ENCODE peak calls at places on chromosomes 2 and 18, in seven cellular contexts. One of them, this sample, is unnamed.

GRCh38 chr18:13245481-13246000 is 27.0 kb downstream of the LDLRAD4 start:
- DNase-seq in lower lobe of right lung: peak; percentile 20
- DNase-seq in neural progenitor cell: no peak
- DNase-seq in astrocyte of the spinal cord: no peak
- DNase-seq in breast epithelium: peak; percentile 8
- DNase-seq in OCI-LY7: no peak
- DNase-seq in type B pancreatic cell: peak; percentile 20
- DNase-seq in this sample: no peak

GRCh38 chr18:11989966-11990380 is 8.7 kb downstream of the IMPA2 start:
- DNase-seq in lower lobe of right lung: no peak
- DNase-seq in neural progenitor cell: peak; percentile 20
- DNase-seq in astrocyte of the spinal cord: no peak
- DNase-seq in breast epithelium: no peak
- DNase-seq in OCI-LY7: no peak
- DNase-seq in type B pancreatic cell: peak; percentile 44
- DNase-seq in this sample: no peak

GRCh38 chr2:70766357-70767093 is 1.5 kb downstream of the ADD2 start:
- DNase-seq in lower lobe of right lung: no peak
- DNase-seq in neural progenitor cell: no peak
- DNase-seq in astrocyte of the spinal cord: no peak
- DNase-seq in breast epithelium: no peak
- DNase-seq in OCI-LY7: no peak
- DNase-seq in type B pancreatic cell: no peak
- DNase-seq in this sample: no peak

GRCh38 chr18:48803951-48804855 is 146.6 kb downstream of the SMAD7 start:
- DNase-seq in lower lobe of right lung: peak; percentile 30
- DNase-seq in neural progenitor cell: no peak
- DNase-seq in astrocyte of the spinal cord: no peak
- DNase-seq in breast epithelium: no peak
- DNase-seq in OCI-LY7: no peak
- DNase-seq in type B pancreatic cell: peak; percentile 62
- DNase-seq in this sample: peak; percentile 0

GRCh38 chr2:209441541-209441940 is 17.7 kb downstream of the MAP2 start:
- DNase-seq in lower lobe of right lung: no peak
- DNase-seq in neural progenitor cell: peak; percentile 31
- DNase-seq in astrocyte of the spinal cord: peak; percentile 32
- DNase-seq in breast epithelium: no peak
- DNase-seq in OCI-LY7: no peak
- DNase-seq in type B pancreatic cell: no peak
- DNase-seq in this sample: no peak

GRCh38 chr2:69977208-69977607 is 15.8 kb upstream of the ASPRV1 start:
- DNase-seq in lower lobe of right lung: peak; percentile 59
- DNase-seq in neural progenitor cell: no peak
- DNase-seq in astrocyte of the spinal cord: no peak
- DNase-seq in breast epithelium: no peak
- DNase-seq in OCI-LY7: no peak
- DNase-seq in type B pancreatic cell: no peak
- DNase-seq in this sample: no peak

GRCh38 chr18:24968233-24968775 is 383.7 kb downstream of the ZNF521 start:
- DNase-seq in lower lobe of right lung: no peak
- DNase-seq in neural progenitor cell: no peak
- DNase-seq in astrocyte of the spinal cord: no peak
- DNase-seq in breast epithelium: no peak
- DNase-seq in OCI-LY7: no peak
- DNase-seq in type B pancreatic cell: no peak
- DNase-seq in this sample: no peak

GRCh38 chr2:110729106-110729505 is 3.3 kb upstream of the ACOXL start:
- DNase-seq in lower lobe of right lung: no peak
- DNase-seq in neural progenitor cell: peak; percentile 73
- DNase-seq in astrocyte of the spinal cord: no peak
- DNase-seq in breast epithelium: no peak
- DNase-seq in OCI-LY7: no peak
- DNase-seq in type B pancreatic cell: no peak
- DNase-seq in this sample: no peak

GRCh38 chr2:29662841-29663240 is 258.5 kb downstream of the ALK start:
- DNase-seq in lower lobe of right lung: no peak
- DNase-seq in neural progenitor cell: no peak
- DNase-seq in astrocyte of the spinal cord: no peak
- DNase-seq in breast epithelium: no peak
- DNase-seq in OCI-LY7: no peak
- DNase-seq in type B pancreatic cell: no peak
- DNase-seq in this sample: no peak

GRCh38 chr2:143001521-143001920 is 124.1 kb downstream of the KYNU start:
- DNase-seq in lower lobe of right lung: no peak
- DNase-seq in neural progenitor cell: no peak
- DNase-seq in astrocyte of the spinal cord: peak; percentile 50
- DNase-seq in breast epithelium: no peak
- DNase-seq in OCI-LY7: no peak
- DNase-seq in type B pancreatic cell: no peak
- DNase-seq in this sample: no peak

GRCh38 chr2:223524066-223524465 is 78.1 kb downstream of the SCG2 start:
- DNase-seq in lower lobe of right lung: no peak
- DNase-seq in neural progenitor cell: no peak
- DNase-seq in astrocyte of the spinal cord: no peak
- DNase-seq in breast epithelium: no peak
- DNase-seq in OCI-LY7: no peak
- DNase-seq in type B pancreatic cell: no peak
- DNase-seq in this sample: no peak

GRCh38 chr2:223522796-223523195 is 79.4 kb downstream of the SCG2 start:
- DNase-seq in lower lobe of right lung: no peak
- DNase-seq in neural progenitor cell: no peak
- DNase-seq in astrocyte of the spinal cord: no peak
- DNase-seq in breast epithelium: no peak
- DNase-seq in OCI-LY7: no peak
- DNase-seq in type B pancreatic cell: no peak
- DNase-seq in this sample: no peak

GRCh38 chr2:223523541-223523940 is 78.6 kb downstream of the SCG2 start:
- DNase-seq in lower lobe of right lung: no peak
- DNase-seq in neural progenitor cell: no peak
- DNase-seq in astrocyte of the spinal cord: peak; percentile 67
- DNase-seq in breast epithelium: no peak
- DNase-seq in OCI-LY7: no peak
- DNase-seq in type B pancreatic cell: no peak
- DNase-seq in this sample: no peak

GRCh38 chr2:223513771-223514455 is 88.2 kb downstream of the SCG2 start:
- DNase-seq in lower lobe of right lung: no peak
- DNase-seq in neural progenitor cell: no peak
- DNase-seq in astrocyte of the spinal cord: peak; percentile 57
- DNase-seq in breast epithelium: no peak
- DNase-seq in OCI-LY7: no peak
- DNase-seq in type B pancreatic cell: no peak
- DNase-seq in this sample: no peak

DNA sequence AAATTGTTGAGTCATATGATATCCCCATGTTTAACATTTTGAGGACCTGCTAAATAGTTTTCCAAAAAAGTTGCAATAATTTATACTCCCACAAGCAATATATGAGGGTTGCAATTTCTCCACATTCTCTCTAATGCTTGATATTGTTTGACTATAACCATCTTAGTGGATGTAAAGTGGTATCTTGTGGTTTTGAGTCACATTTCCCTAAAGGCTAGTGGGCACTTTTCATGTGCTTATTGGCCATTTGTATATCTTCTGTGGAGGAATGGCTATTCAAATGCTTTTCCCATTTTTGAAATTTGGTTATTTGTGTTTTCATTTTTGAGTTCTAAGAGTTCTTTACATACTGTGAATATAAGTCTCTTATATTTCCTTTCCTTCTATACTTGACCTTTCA is 82.7 kb downstream of the SCG2 start:
- DNase-seq in lower lobe of right lung: no peak
- DNase-seq in neural progenitor cell: no peak
- DNase-seq in astrocyte of the spinal cord: no peak
- DNase-seq in breast epithelium: no peak
- DNase-seq in OCI-LY7: no peak
- DNase-seq in type B pancreatic cell: no peak
- DNase-seq in this sample: no peak
- TF ChIP-seq CTCF in lower lobe of right lung: no peak
- TF ChIP-seq CTCF in neural progenitor cell: no peak
- TF ChIP-seq CTCF in astrocyte of the spinal cord: no peak
- TF ChIP-seq CTCF in breast epithelium: no peak
- TF ChIP-seq CTCF in OCI-LY7: no peak
- TF ChIP-seq CTCF in type B pancreatic cell: no peak
- TF ChIP-seq CTCF in this sample: no peak

DNA sequence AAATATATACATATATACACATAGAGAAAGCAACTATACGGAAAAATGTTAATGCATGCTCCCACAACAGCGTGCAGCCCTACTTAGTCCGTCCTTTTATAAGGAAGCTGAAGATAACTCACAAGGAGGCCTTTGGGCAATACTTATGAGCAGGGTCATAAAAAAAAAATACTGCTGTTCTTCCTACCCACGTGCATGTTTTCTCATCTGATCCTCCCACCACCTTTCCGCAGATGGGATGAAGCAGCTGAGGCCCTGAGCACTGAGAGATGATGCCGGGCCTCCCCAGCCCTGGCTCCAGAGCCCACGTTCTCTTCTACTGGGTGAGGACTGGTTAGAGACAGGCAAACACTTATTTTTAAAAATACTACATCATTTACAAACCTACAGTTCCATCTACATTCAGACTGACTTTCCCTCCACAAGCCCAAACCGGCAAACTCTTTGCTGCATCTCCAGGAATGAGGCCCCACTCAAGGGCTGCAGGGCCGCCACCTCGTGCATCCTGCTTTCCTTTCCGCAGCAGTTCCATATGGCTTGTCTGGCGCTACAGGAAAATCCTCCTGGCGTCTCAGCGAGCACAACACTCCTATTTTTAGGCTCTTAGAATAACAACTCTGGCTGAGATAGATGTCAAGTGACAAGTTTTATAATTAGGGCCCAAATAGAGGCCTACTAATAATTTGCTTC is 41.6 kb downstream of the TBC1D8 start:
- DNase-seq in lower lobe of right lung: no peak
- DNase-seq in neural progenitor cell: no peak
- DNase-seq in astrocyte of the spinal cord: no peak
- DNase-seq in breast epithelium: no peak
- DNase-seq in OCI-LY7: no peak
- DNase-seq in type B pancreatic cell: no peak
- DNase-seq in this sample: no peak
- TF ChIP-seq CTCF in lower lobe of right lung: no peak
- TF ChIP-seq CTCF in neural progenitor cell: no peak
- TF ChIP-seq CTCF in astrocyte of the spinal cord: no peak
- TF ChIP-seq CTCF in breast epithelium: no peak
- TF ChIP-seq CTCF in OCI-LY7: no peak
- TF ChIP-seq CTCF in type B pancreatic cell: no peak
- TF ChIP-seq CTCF in this sample: no peak

GRCh38 chr18:57221084-57221483 is 74.2 kb downstream of the BOD1L2 start:
- DNase-seq in lower lobe of right lung: no peak
- DNase-seq in neural progenitor cell: peak; percentile 9
- DNase-seq in astrocyte of the spinal cord: no peak
- DNase-seq in breast epithelium: no peak
- DNase-seq in OCI-LY7: no peak
- DNase-seq in type B pancreatic cell: no peak
- DNase-seq in this sample: no peak

GRCh38 chr18:57218281-57218680 is 71.4 kb downstream of the BOD1L2 start:
- DNase-seq in lower lobe of right lung: no peak
- DNase-seq in neural progenitor cell: no peak
- DNase-seq in astrocyte of the spinal cord: no peak
- DNase-seq in breast epithelium: no peak
- DNase-seq in OCI-LY7: no peak
- DNase-seq in type B pancreatic cell: no peak
- DNase-seq in this sample: no peak

GRCh38 chr18:57220485-57220884 is 73.6 kb downstream of the BOD1L2 start:
- DNase-seq in lower lobe of right lung: no peak
- DNase-seq in neural progenitor cell: peak; percentile 12
- DNase-seq in astrocyte of the spinal cord: no peak
- DNase-seq in breast epithelium: no peak
- DNase-seq in OCI-LY7: no peak
- DNase-seq in type B pancreatic cell: no peak
- DNase-seq in this sample: no peak

DNA sequence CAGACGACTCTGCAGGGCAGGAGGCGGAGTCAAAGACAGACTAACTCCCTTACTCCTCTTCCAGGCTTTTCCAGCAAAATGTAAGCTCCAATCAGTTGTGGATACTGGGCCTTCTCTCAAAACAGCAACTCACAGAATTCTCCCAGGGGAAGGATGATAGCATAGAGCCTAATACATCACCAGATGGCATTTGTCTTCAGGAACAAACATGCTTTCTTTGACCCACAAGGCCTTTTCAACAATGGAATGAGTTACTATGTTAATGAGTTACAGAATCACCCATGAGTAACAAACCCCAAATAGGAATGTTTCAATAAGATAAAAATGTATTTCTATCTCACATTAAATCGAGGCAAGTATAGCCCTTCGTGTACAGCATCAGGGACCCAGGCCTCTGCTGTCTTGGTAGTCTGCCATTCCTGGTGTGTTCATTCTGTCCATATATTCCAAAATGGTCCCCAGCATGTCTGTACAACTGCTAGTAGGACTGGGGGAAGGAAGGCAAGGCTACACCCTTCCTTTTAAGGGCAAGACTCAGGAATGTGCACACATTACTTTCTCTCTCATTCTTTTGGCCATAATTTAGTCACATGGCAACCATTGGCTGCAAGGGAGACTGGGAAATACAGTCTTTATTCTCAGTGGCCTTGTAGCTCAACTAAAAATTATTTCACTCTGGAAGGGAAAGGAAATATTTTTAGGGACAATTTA is 76.4 kb downstream of the BOD1L2 start:
- DNase-seq in lower lobe of right lung: no peak
- DNase-seq in neural progenitor cell: no peak
- DNase-seq in astrocyte of the spinal cord: no peak
- DNase-seq in breast epithelium: no peak
- DNase-seq in OCI-LY7: no peak
- DNase-seq in type B pancreatic cell: no peak
- DNase-seq in this sample: no peak
- TF ChIP-seq CTCF in lower lobe of right lung: no peak
- TF ChIP-seq CTCF in neural progenitor cell: no peak
- TF ChIP-seq CTCF in astrocyte of the spinal cord: no peak
- TF ChIP-seq CTCF in breast epithelium: no peak
- TF ChIP-seq CTCF in OCI-LY7: no peak
- TF ChIP-seq CTCF in type B pancreatic cell: no peak
- TF ChIP-seq CTCF in this sample: no peak

GRCh38 chr2:237743561-237744269 is 54.9 kb upstream of the RBM44 start:
- DNase-seq in lower lobe of right lung: no peak
- DNase-seq in neural progenitor cell: no peak
- DNase-seq in astrocyte of the spinal cord: peak; percentile 23
- DNase-seq in breast epithelium: no peak
- DNase-seq in OCI-LY7: no peak
- DNase-seq in type B pancreatic cell: no peak
- DNase-seq in this sample: no peak
- TF ChIP-seq CTCF in lower lobe of right lung: no peak
- TF ChIP-seq CTCF in neural progenitor cell: no peak
- TF ChIP-seq CTCF in astrocyte of the spinal cord: peak; percentile 30
- TF ChIP-seq CTCF in breast epithelium: no peak
- TF ChIP-seq CTCF in OCI-LY7: peak; percentile 46
- TF ChIP-seq CTCF in type B pancreatic cell: peak; percentile 57
- TF ChIP-seq CTCF in this sample: no peak

GRCh38 chr18:69397096-69397495 is 3.6 kb upstream of the DOK6 start:
- DNase-seq in lower lobe of right lung: no peak
- DNase-seq in neural progenitor cell: peak; percentile 8
- DNase-seq in astrocyte of the spinal cord: peak; percentile 68
- DNase-seq in breast epithelium: no peak
- DNase-seq in OCI-LY7: no peak
- DNase-seq in type B pancreatic cell: no peak
- DNase-seq in this sample: peak; percentile 9
- TF ChIP-seq CTCF in lower lobe of right lung: no peak
- TF ChIP-seq CTCF in neural progenitor cell: no peak
- TF ChIP-seq CTCF in astrocyte of the spinal cord: no peak
- TF ChIP-seq CTCF in breast epithelium: no peak
- TF ChIP-seq CTCF in OCI-LY7: no peak
- TF ChIP-seq CTCF in type B pancreatic cell: no peak
- TF ChIP-seq CTCF in this sample: no peak